ENCODE peak calls at places on chromosomes 11 and 22, in five cellular contexts. One of them, this sample, is unnamed.

GRCh38 chr11:64245797-64246623 is 733 bp downstream of the PPP1R14B start:
- DNase-seq in activated CD4-positive, CD25-positive, alpha-beta regulatory T cell: peak
- DNase-seq in activated CD4-positive, alpha-beta T cell treated with anti-CD3 and anti-CD28 coated beads, Interleukin-2, amount 50 U/mL, for 48 hours: peak
- DNase-seq in psoas muscle: peak
- DNase-seq in activated CD8-positive, alpha-beta T cell treated with anti-CD3 and anti-CD28 coated beads for 36 hours: peak
- DNase-seq in this sample: peak

GRCh38 chr11:20243974-20244373 is 83.7 kb upstream of the DBX1 start:
- DNase-seq in activated CD4-positive, CD25-positive, alpha-beta regulatory T cell: no peak
- DNase-seq in activated CD8-positive, alpha-beta T cell treated with anti-CD3 and anti-CD28 coated beads for 36 hours: no peak
- DNase-seq in psoas muscle: no peak
- DNase-seq in activated CD4-positive, alpha-beta T cell treated with anti-CD3 and anti-CD28 coated beads, Interleukin-2, amount 50 U/mL, for 48 hours: no peak
- DNase-seq in this sample: no peak

GRCh38 chr11:33634291-33634834 is 66.3 kb downstream of the C11orf91 start:
- DNase-seq in activated CD8-positive, alpha-beta T cell treated with anti-CD3 and anti-CD28 coated beads for 36 hours: no peak
- DNase-seq in activated CD4-positive, alpha-beta T cell treated with anti-CD3 and anti-CD28 coated beads, Interleukin-2, amount 50 U/mL, for 48 hours: no peak
- DNase-seq in psoas muscle: no peak
- DNase-seq in activated CD4-positive, CD25-positive, alpha-beta regulatory T cell: no peak
- DNase-seq in this sample: no peak

GRCh38 chr22:47144791-47145425 is 382.5 kb downstream of the TBC1D22A start:
- DNase-seq in activated CD4-positive, alpha-beta T cell treated with anti-CD3 and anti-CD28 coated beads, Interleukin-2, amount 50 U/mL, for 48 hours: no peak
- DNase-seq in activated CD8-positive, alpha-beta T cell treated with anti-CD3 and anti-CD28 coated beads for 36 hours: no peak
- DNase-seq in activated CD4-positive, CD25-positive, alpha-beta regulatory T cell: no peak
- DNase-seq in psoas muscle: no peak
- DNase-seq in this sample: no peak

GRCh38 chr22:36180038-36180880 is 19.7 kb upstream of the APOL3 start:
- DNase-seq in activated CD4-positive, CD25-positive, alpha-beta regulatory T cell: peak
- DNase-seq in psoas muscle: peak
- DNase-seq in activated CD4-positive, alpha-beta T cell treated with anti-CD3 and anti-CD28 coated beads, Interleukin-2, amount 50 U/mL, for 48 hours: peak
- DNase-seq in activated CD8-positive, alpha-beta T cell treated with anti-CD3 and anti-CD28 coated beads for 36 hours: peak
- DNase-seq in this sample: peak

GRCh38 chr11:17753641-17754040 is 19.1 kb downstream of the KCNC1 start:
- DNase-seq in psoas muscle: peak
- DNase-seq in activated CD4-positive, alpha-beta T cell treated with anti-CD3 and anti-CD28 coated beads, Interleukin-2, amount 50 U/mL, for 48 hours: no peak
- DNase-seq in activated CD8-positive, alpha-beta T cell treated with anti-CD3 and anti-CD28 coated beads for 36 hours: no peak
- DNase-seq in activated CD4-positive, CD25-positive, alpha-beta regulatory T cell: no peak
- DNase-seq in this sample: no peak

GRCh38 chr22:49100316-49100715 is 727.4 kb downstream of the BRD1 start:
- DNase-seq in activated CD8-positive, alpha-beta T cell treated with anti-CD3 and anti-CD28 coated beads for 36 hours: no peak
- DNase-seq in activated CD4-positive, CD25-positive, alpha-beta regulatory T cell: no peak
- DNase-seq in activated CD4-positive, alpha-beta T cell treated with anti-CD3 and anti-CD28 coated beads, Interleukin-2, amount 50 U/mL, for 48 hours: no peak
- DNase-seq in psoas muscle: no peak
- DNase-seq in this sample: no peak

GRCh38 chr11:37657645-37658044 is 1059.6 kb upstream of the RAG2 start:
- DNase-seq in psoas muscle: no peak
- DNase-seq in activated CD4-positive, alpha-beta T cell treated with anti-CD3 and anti-CD28 coated beads, Interleukin-2, amount 50 U/mL, for 48 hours: no peak
- DNase-seq in activated CD8-positive, alpha-beta T cell treated with anti-CD3 and anti-CD28 coated beads for 36 hours: no peak
- DNase-seq in activated CD4-positive, CD25-positive, alpha-beta regulatory T cell: no peak
- DNase-seq in this sample: no peak

GRCh38 chr11:42462558-42463310 is 849.1 kb upstream of the API5 start:
- DNase-seq in activated CD4-positive, alpha-beta T cell treated with anti-CD3 and anti-CD28 coated beads, Interleukin-2, amount 50 U/mL, for 48 hours: no peak
- DNase-seq in psoas muscle: no peak
- DNase-seq in activated CD8-positive, alpha-beta T cell treated with anti-CD3 and anti-CD28 coated beads for 36 hours: no peak
- DNase-seq in activated CD4-positive, CD25-positive, alpha-beta regulatory T cell: no peak
- DNase-seq in this sample: no peak

GRCh38 chr22:21687685-21688259 is 22.0 kb downstream of the PPIL2 start:
- DNase-seq in psoas muscle: no peak
- DNase-seq in activated CD4-positive, alpha-beta T cell treated with anti-CD3 and anti-CD28 coated beads, Interleukin-2, amount 50 U/mL, for 48 hours: no peak
- DNase-seq in activated CD8-positive, alpha-beta T cell treated with anti-CD3 and anti-CD28 coated beads for 36 hours: no peak
- DNase-seq in activated CD4-positive, CD25-positive, alpha-beta regulatory T cell: no peak
- DNase-seq in this sample: no peak

GRCh38 chr22:47123827-47124442 is 361.5 kb downstream of the TBC1D22A start:
- DNase-seq in psoas muscle: no peak
- DNase-seq in activated CD8-positive, alpha-beta T cell treated with anti-CD3 and anti-CD28 coated beads for 36 hours: no peak
- DNase-seq in activated CD4-positive, alpha-beta T cell treated with anti-CD3 and anti-CD28 coated beads, Interleukin-2, amount 50 U/mL, for 48 hours: no peak
- DNase-seq in activated CD4-positive, CD25-positive, alpha-beta regulatory T cell: no peak
- DNase-seq in this sample: no peak

GRCh38 chr11:75014129-75014528 is 25.4 kb downstream of the NEU3 start:
- DNase-seq in activated CD4-positive, alpha-beta T cell treated with anti-CD3 and anti-CD28 coated beads, Interleukin-2, amount 50 U/mL, for 48 hours: no peak
- DNase-seq in activated CD4-positive, CD25-positive, alpha-beta regulatory T cell: no peak
- DNase-seq in activated CD8-positive, alpha-beta T cell treated with anti-CD3 and anti-CD28 coated beads for 36 hours: no peak
- DNase-seq in psoas muscle: no peak
- DNase-seq in this sample: no peak

GRCh38 chr11:65791719-65792213 is 4.9 kb downstream of the OVOL1 start:
- DNase-seq in activated CD4-positive, alpha-beta T cell treated with anti-CD3 and anti-CD28 coated beads, Interleukin-2, amount 50 U/mL, for 48 hours: peak
- DNase-seq in activated CD4-positive, CD25-positive, alpha-beta regulatory T cell: peak
- DNase-seq in psoas muscle: no peak
- DNase-seq in activated CD8-positive, alpha-beta T cell treated with anti-CD3 and anti-CD28 coated beads for 36 hours: peak
- DNase-seq in this sample: peak

GRCh38 chr11:123195182-123196059 is at the start of gene CLMP:
- DNase-seq in activated CD8-positive, alpha-beta T cell treated with anti-CD3 and anti-CD28 coated beads for 36 hours: peak
- DNase-seq in activated CD4-positive, CD25-positive, alpha-beta regulatory T cell: no peak
- DNase-seq in activated CD4-positive, alpha-beta T cell treated with anti-CD3 and anti-CD28 coated beads, Interleukin-2, amount 50 U/mL, for 48 hours: no peak
- DNase-seq in psoas muscle: peak
- DNase-seq in this sample: no peak

GRCh38 chr22:39661842-39662676 is 91.5 kb downstream of the CACNA1I start:
- DNase-seq in activated CD4-positive, alpha-beta T cell treated with anti-CD3 and anti-CD28 coated beads, Interleukin-2, amount 50 U/mL, for 48 hours: peak
- DNase-seq in psoas muscle: no peak
- DNase-seq in activated CD4-positive, CD25-positive, alpha-beta regulatory T cell: peak
- DNase-seq in activated CD8-positive, alpha-beta T cell treated with anti-CD3 and anti-CD28 coated beads for 36 hours: peak
- DNase-seq in this sample: no peak

GRCh38 chr22:23744485-23744884 is 6.4 kb downstream of the ZNF70 start:
- DNase-seq in psoas muscle: no peak
- DNase-seq in activated CD4-positive, CD25-positive, alpha-beta regulatory T cell: no peak
- DNase-seq in activated CD4-positive, alpha-beta T cell treated with anti-CD3 and anti-CD28 coated beads, Interleukin-2, amount 50 U/mL, for 48 hours: no peak
- DNase-seq in activated CD8-positive, alpha-beta T cell treated with anti-CD3 and anti-CD28 coated beads for 36 hours: no peak
- DNase-seq in this sample: no peak

GRCh38 chr11:116874251-116874650 is 36.8 kb upstream of the APOA1 start:
- DNase-seq in activated CD4-positive, CD25-positive, alpha-beta regulatory T cell: no peak
- DNase-seq in psoas muscle: no peak
- DNase-seq in activated CD8-positive, alpha-beta T cell treated with anti-CD3 and anti-CD28 coated beads for 36 hours: no peak
- DNase-seq in activated CD4-positive, alpha-beta T cell treated with anti-CD3 and anti-CD28 coated beads, Interleukin-2, amount 50 U/mL, for 48 hours: no peak
- DNase-seq in this sample: no peak

GRCh38 chr11:110837535-110838127 is 125.4 kb upstream of the ARHGAP20 start:
- DNase-seq in psoas muscle: no peak
- DNase-seq in activated CD4-positive, CD25-positive, alpha-beta regulatory T cell: no peak
- DNase-seq in activated CD4-positive, alpha-beta T cell treated with anti-CD3 and anti-CD28 coated beads, Interleukin-2, amount 50 U/mL, for 48 hours: no peak
- DNase-seq in activated CD8-positive, alpha-beta T cell treated with anti-CD3 and anti-CD28 coated beads for 36 hours: no peak
- DNase-seq in this sample: no peak

This sample was measured in SHP77.